ENCODE peak calls at places on chromosome 11, in nine cellular contexts. L is MCF 10A, R is GM13977, H is heart left ventricle, O is body of pancreas, Z is fibroblast of lung, K is left ventricle myocardium inferior, Y is thoracic aorta, J is breast epithelium. X is an unnamed sample.

GRCh38 chr11:12569499-12570040 is 104.7 kb upstream of the TEAD1 start:
- DNase-seq in Y (no peak), L (no peak), K (no peak), H (no peak), Z (peak; percentile 34), J (no peak), R (no peak), O (no peak), X (no peak)

GRCh38 chr11:112318193-112318592 is 57.5 kb upstream of the PLET1 start:
- DNase-seq in J (no peak), O (no peak), K (no peak), Z (peak; percentile 92), H (no peak), R (no peak), L (peak; percentile 90), Y (no peak), X (no peak)

GRCh38 chr11:47864910-47865309 is 16.8 kb upstream of the NUP160 start:
- DNase-seq in H (no peak), K (no peak), Y (no peak), O (no peak), Z (no peak), L (no peak), J (no peak), R (no peak), X (no peak)

GRCh38 chr11:122633219-122633829 is 22.2 kb upstream of the UBASH3B start:
- DNase-seq in L (peak; percentile 69), Y (no peak), K (peak; percentile 16), H (no peak), O (peak; percentile 16), R (peak; percentile 56), J (no peak), Z (peak; percentile 77), X (no peak)

GRCh38 chr11:12189543-12190235 is 79.3 kb downstream of the MICAL2 start:
- DNase-seq in J (no peak), H (no peak), L (peak; percentile 93), K (no peak), Z (no peak), O (no peak), Y (no peak), R (no peak), X (no peak)

GRCh38 chr11:113168358-113168757 is 146.0 kb upstream of the TTC12 start:
- DNase-seq in K (no peak), R (no peak), L (no peak), J (no peak), Y (no peak), Z (no peak), O (no peak), H (no peak), X (no peak)

GRCh38 chr11:114257621-114258558 is 38.3 kb upstream of the NNMT start:
- DNase-seq in K (peak; percentile 72), Z (peak; percentile 89), H (peak; percentile 69), J (peak; percentile 66), R (peak; percentile 9), L (no peak), Y (no peak), O (peak; percentile 39), X (no peak)

GRCh38 chr11:33778682-33779081 is 4.4 kb upstream of the FBXO3 start:
- DNase-seq in R (no peak), O (no peak), K (no peak), J (no peak), H (no peak), Y (no peak), L (no peak), Z (peak; percentile 80), X (no peak)

GRCh38 chr11:1841511-1842148 is 2.8 kb downstream of the TNNI2 start:
- DNase-seq in H (peak; percentile 25), J (no peak), Y (no peak), L (no peak), R (no peak), K (peak; percentile 15), O (no peak), Z (no peak), X (no peak)

GRCh38 chr11:10139081-10139480 is 154.9 kb downstream of the SBF2 start:
- DNase-seq in O (no peak), K (no peak), R (no peak), H (no peak), Y (no peak), L (no peak), Z (no peak), J (no peak), X (no peak)

GRCh38 chr11:1089738-1090599 is 15.3 kb downstream of the MUC2 start:
- DNase-seq in L (no peak), J (no peak), O (no peak), K (peak; percentile 8), Z (no peak), Y (no peak), R (no peak), H (peak; percentile 20), X (no peak)

GRCh38 chr11:67546852-67547251 is 23.6 kb upstream of the CABP2 start:
- DNase-seq in R (no peak), H (no peak), K (no peak), J (no peak), Z (no peak), L (no peak), Y (no peak), O (peak; percentile 61), X (no peak)

GRCh38 chr11:70826541-70826943 is 425.8 kb downstream of the SHANK2 start:
- DNase-seq in H (no peak), L (no peak), O (peak; percentile 16), Y (no peak), R (no peak), J (no peak), K (no peak), Z (no peak), X (no peak)

GRCh38 chr11:60170566-60170965 is 12.3 kb downstream of the MS4A6A start:
- DNase-seq in L (no peak), R (no peak), O (no peak), H (no peak), Z (no peak), K (no peak), J (no peak), Y (no peak), X (no peak)

GRCh38 chr11:112382561-112382960 is 121.9 kb upstream of the PLET1 start:
- DNase-seq in O (no peak), Y (no peak), Z (no peak), H (no peak), J (no peak), R (no peak), L (no peak), K (no peak), X (no peak)

GRCh38 chr11:119340335-119341221 is at the start of gene C1QTNF5:
- DNase-seq in O (peak; percentile 78), L (no peak), R (no peak), Y (no peak), H (peak; percentile 92), Z (peak; percentile 83), K (peak; percentile 91), J (peak; percentile 82), X (no peak)
- TF ChIP-seq CTCF in O (no peak), L (no peak), R (no peak), Y (no peak), H (no peak), Z (no peak), K (no peak), J (no peak), X (no peak)

GRCh38 chr11:117431436-117431835 is 103.8 kb downstream of the CEP164 start:
- DNase-seq in K (no peak), O (no peak), J (no peak), L (no peak), Z (no peak), H (no peak), R (no peak), Y (no peak), X (no peak)
- TF ChIP-seq CTCF in K (no peak), O (no peak), J (no peak), L (no peak), Z (no peak), H (no peak), R (no peak), Y (no peak), X (no peak)

GRCh38 chr11:32149748-32150147 is 58.9 kb downstream of the RCN1 start:
- DNase-seq in K (no peak), J (no peak), H (no peak), Z (no peak), L (no peak), R (no peak), O (no peak), Y (no peak), X (no peak)

GRCh38 chr11:32153747-32154146 is 62.9 kb downstream of the RCN1 start:
- DNase-seq in O (no peak), H (no peak), R (no peak), Y (no peak), L (no peak), K (no peak), J (no peak), Z (no peak), X (no peak)

GRCh38 chr11:32152821-32153220 is 61.9 kb downstream of the RCN1 start:
- DNase-seq in L (no peak), Z (no peak), Y (no peak), K (no peak), J (no peak), R (no peak), O (no peak), H (no peak), X (no peak)

GRCh38 chr11:32151036-32151435 is 60.2 kb downstream of the RCN1 start:
- DNase-seq in H (no peak), O (no peak), J (no peak), R (no peak), L (no peak), Y (no peak), Z (no peak), K (no peak), X (no peak)

GRCh38 chr11:32154275-32154674 is 63.4 kb downstream of the RCN1 start:
- DNase-seq in K (no peak), Y (no peak), O (no peak), R (peak; percentile 27), J (no peak), H (no peak), L (peak; percentile 46), Z (peak; percentile 51), X (no peak)
- TF ChIP-seq CTCF in K (no peak), Y (no peak), O (no peak), R (peak; percentile 34), J (no peak), H (no peak), L (peak; percentile 37), Z (peak; percentile 27), X (no peak)

GRCh38 chr11:117470576-117470975 is 142.9 kb downstream of the CEP164 start:
- DNase-seq in O (no peak), H (no peak), R (no peak), K (no peak), L (no peak), J (no peak), Z (no peak), Y (no peak), X (no peak)

GRCh38 chr11:117465236-117465997 is 137.8 kb downstream of the CEP164 start:
- DNase-seq in R (no peak), O (no peak), H (no peak), K (no peak), L (no peak), J (no peak), Z (no peak), Y (no peak), X (no peak)

GRCh38 chr11:117466966-117467365 is 139.3 kb downstream of the CEP164 start:
- DNase-seq in R (no peak), H (no peak), O (no peak), L (no peak), Y (no peak), J (no peak), Z (no peak), K (no peak), X (no peak)

GRCh38 chr11:117471776-117472175 is 144.1 kb downstream of the CEP164 start:
- DNase-seq in L (no peak), R (no peak), K (no peak), H (no peak), J (no peak), Y (no peak), O (no peak), Z (no peak), X (no peak)

GRCh38 chr11:117468888-117469287 is 141.2 kb downstream of the CEP164 start:
- DNase-seq in J (no peak), Z (no peak), L (no peak), R (no peak), H (no peak), Y (no peak), O (no peak), K (no peak), X (no peak)
- TF ChIP-seq CTCF in J (no peak), Z (no peak), L (no peak), R (no peak), H (no peak), Y (no peak), O (no peak), K (no peak), X (no peak)

X was measured in omental fat pad.